ENCODE peak calls at places on chromosome 22, in nine cellular contexts. T is sigmoid colon, N is heart left ventricle, R is ovary, C is HCT116, L is breast epithelium, G is Peyer's patch, K is endothelial cell of umbilical vein, B is uterus. S is an unnamed sample. For H3K4me1, the result is how much of the 10 kb centered on the place peaks cover.

GRCh38 chr22:29243874-29244446 is 23.8 kb downstream of the RHBDD3 start:
- DNase-seq in N (no peak), G (no peak), C (no peak), R (no peak), B (no peak), K (no peak), L (no peak), T (peak), S (no peak)

GRCh38 chr22:39511226-39511625 is 9.1 kb upstream of the ATF4 start:
- DNase-seq in K (no peak), C (no peak), R (no peak), L (no peak), T (no peak), B (no peak), N (no peak), G (no peak), S (no peak)

GRCh38 chr22:50256258-50256862 is 5.1 kb downstream of the MAPK12 start:
- DNase-seq in R (no peak), C (no peak), G (no peak), L (no peak), N (no peak), T (no peak), K (no peak), B (no peak), S (no peak)

GRCh38 chr22:22196018-22196533 is 48.5 kb upstream of the VPREB1 start:
- DNase-seq in T (no peak), G (peak), K (no peak), C (no peak), B (no peak), R (no peak), L (no peak), N (no peak), S (no peak)

GRCh38 chr22:44822479-44822878 is 70.1 kb downstream of the ARHGAP8 start:
- DNase-seq in T (peak), G (no peak), K (no peak), B (no peak), C (no peak), R (no peak), N (no peak), L (no peak), S (no peak)

GRCh38 chr22:26554956-26555355 is 35.0 kb downstream of the TPST2 start:
- DNase-seq in R (no peak), K (no peak), N (no peak), T (no peak), L (no peak), C (no peak), B (no peak), G (no peak), S (no peak)

GRCh38 chr22:48748860-48749554 is 1078.7 kb downstream of the BRD1 start:
- DNase-seq in L (no peak), T (peak), G (no peak), R (no peak), N (no peak), C (no peak), K (no peak), B (no peak), S (no peak)

GRCh38 chr22:40177738-40178416 is at the start of gene TNRC6B:
- DNase-seq in R (peak), L (peak), N (peak), T (peak), B (peak), C (peak), G (peak), K (peak), S (peak)

GRCh38 chr22:47515384-47516125 is 753.1 kb downstream of the TBC1D22A start:
- DNase-seq in R (no peak), K (no peak), N (no peak), B (no peak), C (no peak), T (no peak), G (no peak), L (no peak), S (no peak)
- TF ChIP-seq CTCF in R (no peak), K (no peak), N (no peak), B (no peak), C (peak), T (no peak), G (no peak), L (no peak), S (no peak)

GRCh38 chr22:30691204-30691603 is 3.5 kb upstream of the OSBP2 start:
- DNase-seq in B (no peak), T (no peak), N (no peak), R (no peak), C (no peak), L (no peak), K (no peak), G (no peak), S (no peak)

GRCh38 chr22:30695871-30696655 is 1.4 kb downstream of the OSBP2 start:
- DNase-seq in C (no peak), L (no peak), T (no peak), R (no peak), N (no peak), G (no peak), K (no peak), B (no peak), S (no peak)

GRCh38 chr22:30695351-30695762 is 683 bp downstream of the OSBP2 start:
- DNase-seq in C (no peak), G (no peak), T (no peak), L (no peak), K (no peak), B (peak), N (no peak), R (peak), S (peak)

GRCh38 chr22:30694638-30695350 is at the start of gene OSBP2:
- DNase-seq in B (peak), L (no peak), C (no peak), G (peak), T (peak), K (peak), N (peak), R (peak), S (peak)

GRCh38 chr22:30694171-30694637 is 470 bp upstream of the OSBP2 start:
- DNase-seq in L (peak), B (peak), N (peak), C (peak), K (peak), T (peak), R (peak), G (peak), S (peak)
- TF ChIP-seq POLR2A in L (no peak), B (no peak), N (no peak), C (no peak), K (no peak), T (no peak), R (no peak), G (no peak), S (peak)

DNA sequence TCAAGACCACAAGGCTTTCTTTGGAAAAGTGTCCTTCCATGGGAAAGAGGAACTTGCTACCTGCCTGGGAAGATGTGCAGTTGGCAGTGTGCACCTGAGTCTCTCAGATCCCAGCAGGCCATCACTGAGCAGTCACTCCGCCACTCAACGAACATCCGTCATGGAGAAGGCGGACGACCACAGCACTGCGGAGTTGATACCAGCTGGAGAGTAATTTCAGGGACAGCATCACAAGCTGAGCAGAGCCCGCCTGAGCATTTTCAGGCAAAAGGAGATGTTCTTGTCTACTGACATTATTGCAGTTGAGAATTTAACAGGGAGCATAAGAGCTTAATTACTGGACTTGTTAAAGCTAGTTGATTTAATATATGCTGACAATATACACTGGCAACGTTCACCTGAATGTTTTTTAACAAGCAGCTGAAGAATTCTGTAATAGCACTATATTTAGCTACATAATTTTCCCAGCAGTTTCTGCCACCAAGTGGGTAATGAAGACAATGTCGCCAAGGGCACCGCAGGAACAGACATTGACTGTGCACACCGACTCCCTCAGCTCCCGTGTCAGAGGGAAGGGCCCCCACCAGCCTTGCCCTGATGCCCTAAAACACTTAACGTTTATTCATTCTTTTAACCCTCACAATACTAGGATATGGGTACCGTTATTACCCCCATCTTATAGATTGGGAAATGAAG is 52.4 kb upstream of the ARFGAP3 start:
- DNase-seq in K (no peak), R (no peak), G (no peak), N (no peak), B (no peak), C (no peak), L (no peak), T (no peak), S (peak)
- H3K4me1 ChIP-seq in K (under half), R (under half), G (under half), N (half or more), B (under half), C (under half), L (under half), T (half or more), S (half or more)

GRCh38 chr22:37768273-37768672 is 39.5 kb upstream of the GCAT start:
- DNase-seq in R (no peak), G (no peak), B (no peak), K (no peak), T (no peak), L (no peak), N (no peak), C (no peak), S (no peak)
- TF ChIP-seq CTCF in R (no peak), G (no peak), B (no peak), K (peak), T (no peak), L (no peak), N (no peak), C (peak), S (peak)

DNA sequence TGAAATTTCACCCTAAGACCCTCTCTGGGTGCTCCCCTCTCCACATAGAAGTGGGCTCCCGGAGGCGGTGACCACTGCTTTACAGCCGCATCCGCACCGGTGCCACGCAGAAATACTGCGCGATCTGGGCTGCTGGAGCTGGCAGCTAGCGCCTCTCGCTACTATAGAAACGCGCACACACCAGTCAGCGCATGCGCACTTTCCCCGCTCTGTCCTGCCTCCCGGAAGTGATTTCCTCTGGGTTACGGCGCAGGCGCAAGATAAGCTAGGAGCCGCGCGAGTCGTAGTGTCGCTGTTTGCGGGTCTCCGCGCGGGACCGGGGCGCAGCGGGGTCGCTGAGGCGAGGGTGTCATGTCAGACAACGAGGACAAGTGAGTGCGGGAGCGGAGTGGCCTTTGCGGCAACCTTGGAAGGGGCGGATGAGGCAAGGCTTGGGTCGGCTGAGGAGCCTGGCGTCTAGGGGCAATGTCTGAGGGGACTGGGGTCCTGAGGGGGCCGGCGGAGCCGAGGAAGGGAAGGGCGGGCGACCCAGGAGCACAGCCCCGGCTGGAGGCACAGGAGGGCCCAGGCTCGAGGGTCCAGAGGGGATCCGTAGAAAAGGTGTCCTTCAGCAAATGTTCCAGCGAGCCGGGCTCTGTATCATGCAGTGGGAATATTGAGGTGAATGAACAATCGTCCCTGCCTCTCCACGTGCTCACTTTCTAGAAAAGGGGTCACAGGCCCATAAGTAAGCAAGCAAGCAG is at the start of the genes C22orf23 and POLR2F:
- DNase-seq in G (peak), L (peak), K (peak), B (peak), R (peak), C (peak), N (peak), T (peak), S (peak)
- TF ChIP-seq POLR2A in G (peak), L (peak), K (peak), B (peak), R (peak), C (peak), N (peak), T (peak), S (peak)

DNA sequence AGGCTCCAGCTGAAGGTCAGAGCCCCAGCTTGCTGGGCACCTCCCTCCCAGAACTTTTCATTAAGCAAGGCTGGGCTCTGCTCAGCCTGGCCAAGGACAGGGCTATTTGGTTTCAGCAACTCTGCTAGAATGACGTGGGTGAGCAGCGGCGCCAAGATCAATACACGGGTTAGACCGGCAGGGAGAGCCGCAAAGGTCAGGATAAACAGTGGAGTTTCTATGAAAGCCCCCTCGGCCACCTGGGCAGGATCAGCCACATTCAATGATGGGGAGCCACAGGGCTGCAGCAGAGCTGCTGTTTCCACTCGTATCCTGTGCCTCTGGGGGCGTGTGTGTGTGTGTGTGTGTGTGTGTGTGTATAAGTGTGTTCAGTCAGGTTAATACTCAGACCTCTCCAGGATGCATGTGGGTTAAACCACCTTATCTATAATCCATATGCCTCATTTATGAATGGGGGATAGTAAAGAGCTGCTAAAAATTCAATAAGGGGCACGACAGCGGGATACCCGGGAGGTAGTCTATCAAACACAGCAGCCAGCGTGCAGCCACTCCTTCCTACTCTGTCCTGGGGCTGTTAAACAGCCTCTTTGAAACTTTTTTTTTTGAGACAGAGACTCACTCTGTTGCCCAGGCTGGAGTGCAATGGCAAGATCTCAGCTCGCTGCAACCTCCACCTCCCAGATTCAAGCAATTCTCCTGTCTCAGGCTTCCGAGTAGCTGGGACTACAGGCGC is 34.8 kb downstream of the MYH9 start:
- DNase-seq in N (peak), C (no peak), T (no peak), R (peak), L (no peak), B (no peak), K (peak), G (no peak), S (peak)
- H3K4me1 ChIP-seq in N (half or more), C (half or more), T (half or more), R (under half), L (half or more), B (under half), K (half or more), G (half or more), S (half or more)